ENCODE peak calls at places on chromosome 18, in four cellular contexts. T, X, R and G are unnamed samples.

GRCh38 chr18:75066936-75067335 is 142.0 kb downstream of the PTGR3 start:
- DNase-seq in T (no peak), X (no peak), R (no peak), G (no peak)

GRCh38 chr18:60020107-60020925 is 120.5 kb downstream of the PMAIP1 start:
- DNase-seq in R (no peak), X (no peak), T (no peak), G (peak)

GRCh38 chr18:69934866-69935265 is 12.8 kb downstream of the CD226 start:
- DNase-seq in R (no peak), X (peak), T (no peak), G (no peak)

GRCh38 chr18:12420831-12421421 is 13.2 kb downstream of the PRELID3A start:
- DNase-seq in R (no peak), X (peak), T (no peak), G (no peak)

GRCh38 chr18:48958951-48959350 is 8.2 kb upstream of the SMAD7 start:
- DNase-seq in R (no peak), T (no peak), X (no peak), G (no peak)

GRCh38 chr18:80187956-80188642 is 59.2 kb downstream of the PARD6G start:
- DNase-seq in X (no peak), R (no peak), T (no peak), G (no peak)

GRCh38 chr18:72273025-72273424 is 271.1 kb downstream of the CBLN2 start:
- DNase-seq in R (no peak), X (no peak), T (no peak), G (no peak)

GRCh38 chr18:26421503-26421902 is 126.8 kb downstream of the KCTD1 start:
- DNase-seq in X (no peak), T (no peak), R (no peak), G (no peak)

GRCh38 chr18:76490701-76491171 is 4.3 kb downstream of the ZNF516 start:
- DNase-seq in R (no peak), T (no peak), X (peak), G (no peak)

GRCh38 chr18:47883771-47884413 is 46.6 kb downstream of the SMAD2 start:
- DNase-seq in T (peak), R (no peak), X (no peak), G (peak)

GRCh38 chr18:25180974-25181373 is 171.0 kb downstream of the ZNF521 start:
- DNase-seq in R (no peak), T (no peak), X (peak), G (no peak)

GRCh38 chr18:10450986-10451385 is 3.4 kb upstream of the APCDD1 start:
- DNase-seq in R (no peak), X (no peak), T (no peak), G (no peak)

GRCh38 chr18:53153281-53153680 is 813.3 kb downstream of the DCC start:
- DNase-seq in R (no peak), T (no peak), X (peak), G (no peak)

GRCh38 chr18:79902640-79903039 is 48.8 kb downstream of the SLC66A2 start:
- DNase-seq in R (no peak), T (no peak), X (no peak), G (no peak)